ENCODE peak calls at places on chromosomes 4 and X, in nine cellular contexts. X is left lung; G is activated CD4-positive, alpha-beta memory T cell treated with anti-CD3 and anti-CD28 coated beads, Interleukin-2, amount 10 ng/mL, durations not matched to agents 7 days and 5 days; A is CD8-positive, alpha-beta memory T cell; V is epithelial cell of prostate; K is NCI-H774; R is GM23248; B is progenitor cell of endocrine pancreas; J is fibroblast of lung. O is an unnamed sample.

GRCh38 chrX:2188316-2188715 is 312.5 kb downstream of the DHRSX start:
- DNase-seq in X (no peak), G (no peak), A (no peak), V (no peak), K (no peak), R (no peak), B (no peak), J (no peak), O (no peak)

GRCh38 chr4:10097906-10098769 is 18.5 kb downstream of the WDR1 start:
- DNase-seq in X (no peak), G (no peak), A (no peak), V (no peak), K (no peak), R (peak; percentile 25), B (no peak), J (no peak), O (no peak)

GRCh38 chr4:169957785-169958184 is 68.4 kb downstream of the MFAP3L start:
- DNase-seq in X (no peak), G (no peak), A (no peak), V (no peak), K (no peak), R (peak; percentile 20), B (no peak), J (no peak), O (no peak)

GRCh38 chrX:154734101-154734781 is 16.6 kb downstream of the GAB3 start:
- DNase-seq in X (peak; percentile 52), G (peak; percentile 46), A (peak; percentile 62), V (no peak), K (no peak), R (peak; percentile 60), B (no peak), J (peak; percentile 77), O (no peak)

GRCh38 chr4:73573794-73574528 is 46.3 kb downstream of the RASSF6 start:
- DNase-seq in X (peak; percentile 43), G (peak; percentile 19), A (no peak), V (peak; percentile 10), K (peak; percentile 69), R (peak; percentile 74), B (peak; percentile 65), J (peak; percentile 67), O (peak; percentile 49)

GRCh38 chr4:78581626-78582025 is 30.1 kb downstream of the ANXA3 start:
- DNase-seq in X (no peak), G (no peak), A (no peak), V (no peak), K (no peak), R (no peak), B (no peak), J (no peak), O (no peak)

GRCh38 chr4:120088507-120088906 is 21.9 kb upstream of the MAD2L1 start:
- DNase-seq in X (no peak), G (no peak), A (no peak), V (no peak), K (no peak), R (peak; percentile 30), B (no peak), J (no peak), O (no peak)

GRCh38 chr4:54102747-54103146 is 2.8 kb downstream of the GSX2 start:
- DNase-seq in X (no peak), G (no peak), A (no peak), V (no peak), K (no peak), R (no peak), B (no peak), J (no peak), O (no peak)

GRCh38 chr4:98544818-98545399 is 113.5 kb downstream of the TSPAN5 start:
- DNase-seq in X (no peak), G (no peak), A (no peak), V (no peak), K (no peak), R (no peak), B (no peak), J (no peak), O (no peak)

GRCh38 chr4:99763635-99764101 is 53.0 kb upstream of the DAPP1 start:
- DNase-seq in X (peak; percentile 39), G (no peak), A (no peak), V (peak; percentile 88), K (no peak), R (peak; percentile 97), B (no peak), J (peak; percentile 94), O (no peak)

GRCh38 chr4:128565565-128566186 is 243.8 kb upstream of the JADE1 start:
- DNase-seq in X (peak; percentile 40), G (no peak), A (no peak), V (no peak), K (no peak), R (peak; percentile 21), B (peak; percentile 27), J (no peak), O (no peak)

GRCh38 chr4:181870326-181870725 is 372.9 kb upstream of the TENM3 start:
- DNase-seq in X (no peak), G (no peak), A (no peak), V (no peak), K (no peak), R (no peak), B (no peak), J (peak; percentile 77), O (no peak)

GRCh38 chr4:20288846-20289512 is 37.3 kb downstream of the SLIT2 start:
- DNase-seq in X (no peak), G (no peak), A (no peak), V (no peak), K (no peak), R (peak; percentile 83), B (no peak), J (peak; percentile 39), O (no peak)

O was measured in RWPE2.